ENCODE peak calls at places on chromosomes 1 and 21, in seven cellular contexts. N is lower lobe of right lung; L is GM10248; F is T follicular helper cell; Q is naive thymus-derived CD8-positive, alpha-beta T cell; A is NCI-H2081; R is SJSA1. E is an unnamed sample.

GRCh38 chr1:32364836-32365235 is 2.5 kb downstream of the TSSK3 start:
- DNase-seq in A (no peak), Q (no peak), F (no peak), N (no peak), R (no peak), L (no peak), E (no peak)

GRCh38 chr1:177966199-177966598 is 3.7 kb downstream of the SEC16B start:
- DNase-seq in N (no peak), R (no peak), L (no peak), F (no peak), Q (no peak), A (no peak), E (no peak)

GRCh38 chr1:243345205-243345604 is 89.4 kb downstream of the SDCCAG8 start:
- DNase-seq in L (no peak), R (no peak), A (no peak), F (no peak), Q (no peak), N (no peak), E (peak; percentile 13)

GRCh38 chr1:103110701-103111100 is 2.4 kb upstream of the COL11A1 start:
- DNase-seq in Q (no peak), N (no peak), L (no peak), R (peak; percentile 45), A (no peak), F (no peak), E (no peak)

GRCh38 chr1:204904228-204904810 is 33.7 kb downstream of the NFASC start:
- DNase-seq in F (no peak), L (no peak), N (no peak), A (no peak), Q (no peak), R (no peak), E (no peak)

GRCh38 chr1:243890576-243890975 is 40.5 kb upstream of the AKT3 start:
- DNase-seq in F (no peak), N (no peak), Q (no peak), R (no peak), L (no peak), A (no peak), E (no peak)

GRCh38 chr1:17586172-17586963 is 46.9 kb downstream of the ARHGEF10L start:
- DNase-seq in L (no peak), A (no peak), N (no peak), Q (no peak), R (peak; percentile 77), F (no peak), E (no peak)

GRCh38 chr1:162206749-162207635 is 137.5 kb downstream of the NOS1AP start:
- DNase-seq in A (peak; percentile 98), N (peak; percentile 71), Q (no peak), L (no peak), F (no peak), R (no peak), E (no peak)

GRCh38 chr1:3042481-3042880 is 21.2 kb downstream of the ACTRT2 start:
- DNase-seq in N (no peak), F (no peak), R (no peak), L (no peak), Q (no peak), A (no peak), E (no peak)

GRCh38 chr21:44793269-44794030 is 8.2 kb downstream of the UBE2G2 start:
- DNase-seq in N (peak; percentile 71), A (peak; percentile 34), Q (peak; percentile 72), L (peak; percentile 79), F (peak; percentile 30), R (no peak), E (peak; percentile 57)

GRCh38 chr1:25675729-25676476 is 59.3 kb downstream of the MAN1C1 start:
- DNase-seq in L (peak; percentile 77), Q (peak; percentile 85), F (peak; percentile 50), R (no peak), A (no peak), N (no peak), E (no peak)

GRCh38 chr1:58664881-58665280 is 35.0 kb downstream of the MYSM1 start:
- DNase-seq in A (no peak), R (no peak), L (no peak), N (no peak), Q (no peak), F (no peak), E (no peak)

GRCh38 chr1:235060607-235061470 is 67.8 kb downstream of the TOMM20 start:
- DNase-seq in Q (no peak), R (no peak), N (peak; percentile 26), F (no peak), L (no peak), A (no peak), E (no peak)

GRCh38 chr1:107802654-107803053 is 162.3 kb downstream of the VAV3 start:
- DNase-seq in R (no peak), N (no peak), L (no peak), F (no peak), Q (no peak), A (no peak), E (no peak)

E was measured in ovary.